ENCODE peak calls at places on chromosomes 4 and X, in five cellular contexts. H is CD8-positive, alpha-beta memory T cell; A is endothelial cell of umbilical vein; Z is naive thymus-derived CD4-positive, alpha-beta T cell; T is GM12878. O is an unnamed sample.
A peak's percentile ranks its signal among the peaks of the same experiment; 100 is the strongest.

GRCh38 chr4:159229164-159229563 is 126.3 kb downstream of the RAPGEF2 start:
- DNase-seq in H (no peak), A (peak; percentile 51), Z (no peak), T (no peak), O (peak; percentile 57)

GRCh38 chr4:82500830-82501229 is 61.0 kb downstream of the TMEM150C start:
- DNase-seq in H (no peak), A (no peak), Z (no peak), T (no peak), O (no peak)

GRCh38 chr4:156888762-156889161 is 82.8 kb downstream of the PDGFC start:
- DNase-seq in H (no peak), A (no peak), Z (no peak), T (no peak), O (no peak)

GRCh38 chr4:38837849-38838248 is 18.8 kb downstream of the TLR6 start:
- DNase-seq in H (peak; percentile 33), A (peak; percentile 29), Z (no peak), T (no peak), O (no peak)

GRCh38 chrX:68691102-68691501 is 43.6 kb downstream of the STARD8 start:
- DNase-seq in H (no peak), A (no peak), Z (no peak), T (no peak), O (no peak)

GRCh38 chr4:156377036-156377700 is 423.5 kb upstream of the CTSO start:
- DNase-seq in H (no peak), A (no peak), Z (no peak), T (no peak), O (no peak)

GRCh38 chr4:36337665-36338064 is 56.2 kb downstream of the DTHD1 start:
- DNase-seq in H (no peak), A (no peak), Z (no peak), T (no peak), O (no peak)

GRCh38 chr4:55122235-55122634 is 3.2 kb downstream of the KDR start:
- DNase-seq in H (no peak), A (peak; percentile 52), Z (no peak), T (no peak), O (no peak)

GRCh38 chr4:118410143-118410542 is 57.3 kb upstream of the PRSS12 start:
- DNase-seq in H (no peak), A (no peak), Z (no peak), T (no peak), O (peak; percentile 37)

GRCh38 chr4:38583102-38583501 is 80.9 kb upstream of the KLF3 start:
- DNase-seq in H (no peak), A (no peak), Z (no peak), T (no peak), O (no peak)

GRCh38 chrX:130111220-130111934 is 1.1 kb upstream of the ELF4 start:
- DNase-seq in H (no peak), A (no peak), Z (no peak), T (no peak), O (no peak)

GRCh38 chrX:34631826-34632225 is 25.3 kb downstream of the TMEM47 start:
- DNase-seq in H (no peak), A (peak; percentile 69), Z (no peak), T (no peak), O (peak; percentile 54)

GRCh38 chr4:29142708-29143107 is 1577.5 kb upstream of the PCDH7 start:
- DNase-seq in H (no peak), A (no peak), Z (no peak), T (no peak), O (no peak)

GRCh38 chr4:140222175-140222574 is 68.2 kb upstream of the MAML3 start:
- DNase-seq in H (no peak), A (peak; percentile 66), Z (no peak), T (no peak), O (no peak)

GRCh38 chr4:119623025-119623424 is 5.6 kb downstream of the PDE5A start:
- DNase-seq in H (no peak), A (peak; percentile 6), Z (no peak), T (no peak), O (no peak)

GRCh38 chr4:102598759-102599379 is 97.7 kb downstream of the NFKB1 start:
- DNase-seq in H (no peak), A (no peak), Z (no peak), T (no peak), O (no peak)

GRCh38 chr4:62119195-62119594 is 919.1 kb downstream of the ADGRL3 start:
- DNase-seq in H (no peak), A (no peak), Z (no peak), T (no peak), O (peak; percentile 4)

GRCh38 chrX:70253377-70254062 is 6.5 kb downstream of the P2RY4 start:
- DNase-seq in H (no peak), A (no peak), Z (no peak), T (no peak), O (no peak)

GRCh38 chr4:102610476-102610875 is 109.3 kb downstream of the NFKB1 start:
- DNase-seq in H (no peak), A (no peak), Z (no peak), T (no peak), O (no peak)

GRCh38 chrX:68936608-68937007 is 107.8 kb downstream of the EFNB1 start:
- DNase-seq in H (no peak), A (no peak), Z (no peak), T (no peak), O (no peak)

GRCh38 chrX:132900631-132901030 is 57.8 kb downstream of the HS6ST2 start:
- DNase-seq in H (no peak), A (no peak), Z (no peak), T (no peak), O (no peak)

GRCh38 chr4:176792348-176793059 is at the start of gene VEGFC:
- DNase-seq in H (no peak), A (peak; percentile 69), Z (peak; percentile 46), T (no peak), O (peak; percentile 56)

GRCh38 chr4:76546282-76547166 is 111.5 kb downstream of the SHROOM3 start:
- DNase-seq in H (no peak), A (peak; percentile 90), Z (no peak), T (no peak), O (peak; percentile 74)

DNA sequence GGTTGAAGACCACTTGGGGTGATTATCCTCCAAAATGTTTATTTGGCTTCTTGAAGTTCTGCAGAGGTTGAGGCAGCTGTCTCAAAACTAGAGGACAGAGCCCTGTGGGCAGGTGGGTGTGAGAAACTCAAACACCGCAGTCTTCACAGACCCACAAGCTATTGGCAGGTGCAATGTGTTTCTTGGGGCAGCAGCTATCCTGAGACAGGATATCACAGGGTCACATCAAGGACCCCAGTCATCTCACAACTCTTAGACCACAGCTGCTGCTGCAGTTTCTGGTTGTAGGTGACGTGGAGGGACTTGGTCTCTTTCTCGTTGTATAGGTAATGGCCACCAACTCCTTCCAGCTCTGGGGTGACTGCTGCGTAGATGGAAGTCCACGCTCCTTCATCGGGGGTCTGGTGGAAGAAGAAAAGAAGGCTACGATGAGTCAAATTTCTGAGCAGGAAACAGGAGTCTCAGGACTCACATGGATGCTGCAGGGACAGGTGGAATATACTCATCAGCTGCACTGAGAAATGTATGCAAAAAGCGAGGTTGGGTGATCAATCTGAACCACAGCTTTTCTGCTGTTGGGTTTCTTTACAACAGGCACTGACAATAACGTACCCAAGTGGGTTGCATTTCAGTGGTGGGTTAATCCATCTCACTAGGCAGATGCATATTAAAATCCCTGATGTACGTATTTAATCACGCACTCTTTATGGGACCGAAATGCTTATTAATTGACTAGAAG is 279.8 kb downstream of the DHRSX start:
- DNase-seq in H (no peak), A (no peak), Z (no peak), T (no peak), O (no peak)
- H3K9me3 ChIP-seq in H (peaks cover 12% of the 10 kb centered on the region), A (no peaks in the 10 kb centered on the region), Z (peaks cover 21% of the 10 kb centered on the region), T (peaks cover 29% of the 10 kb centered on the region), O (peaks cover 16% of the 10 kb centered on the region)

GRCh38 chrX:72029473-72030411 is 102.0 kb downstream of the RTL5 start:
- DNase-seq in H (no peak), A (peak; percentile 89), Z (no peak), T (no peak), O (peak; percentile 16)

GRCh38 chrX:72030431-72030830 is 101.3 kb downstream of the RTL5 start:
- DNase-seq in H (no peak), A (no peak), Z (no peak), T (no peak), O (no peak)

GRCh38 chrX:72031634-72032033 is 100.1 kb downstream of the RTL5 start:
- DNase-seq in H (no peak), A (no peak), Z (no peak), T (no peak), O (no peak)

GRCh38 chrX:72028701-72029470 is 102.8 kb downstream of the RTL5 start:
- DNase-seq in H (no peak), A (no peak), Z (no peak), T (no peak), O (no peak)

DNA sequence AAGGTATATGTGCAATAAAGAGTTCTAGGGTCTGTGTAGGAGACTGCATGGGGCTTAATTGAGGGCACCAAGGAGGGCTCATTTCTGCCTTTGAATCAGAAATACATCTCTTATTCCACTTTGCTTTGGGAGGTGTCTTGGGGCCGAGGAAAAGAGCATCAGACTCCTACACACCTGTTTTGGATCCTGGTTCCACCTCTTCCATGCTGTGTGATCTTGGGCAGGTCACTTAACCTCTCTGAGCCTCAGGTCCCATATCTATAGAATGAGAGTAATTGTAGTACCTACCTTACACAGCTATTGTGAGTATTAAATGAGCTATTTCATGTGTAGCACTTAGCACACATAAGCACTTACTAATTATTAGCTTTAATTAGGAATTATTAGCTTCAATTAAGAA is 100.6 kb downstream of the RTL5 start:
- DNase-seq in H (no peak), A (no peak), Z (no peak), T (no peak), O (no peak)
- H3K9me3 ChIP-seq in H (no peaks in the 10 kb centered on the region), A (no peaks in the 10 kb centered on the region), Z (no peaks in the 10 kb centered on the region), T (no peaks in the 10 kb centered on the region), O (no peaks in the 10 kb centered on the region)

GRCh38 chr4:294732-295131 is 10.5 kb downstream of the ZNF732 start:
- DNase-seq in H (no peak), A (no peak), Z (no peak), T (no peak), O (no peak)
- H3K9me3 ChIP-seq in H (no peaks in the 10 kb centered on the region), A (no peaks in the 10 kb centered on the region), Z (no peaks in the 10 kb centered on the region), T (no peaks in the 10 kb centered on the region), O (peaks cover 4% of the 10 kb centered on the region)

GRCh38 chr4:173529505-173530325 is at the start of gene HAND2:
- DNase-seq in H (no peak), A (no peak), Z (no peak), T (no peak), O (peak; percentile 94)

GRCh38 chr4:173532725-173533511 is 2.9 kb upstream of the HAND2 start:
- DNase-seq in H (no peak), A (no peak), Z (no peak), T (no peak), O (no peak)

GRCh38 chr4:173528378-173529321 is 1.4 kb downstream of the HAND2 start:
- DNase-seq in H (no peak), A (no peak), Z (no peak), T (no peak), O (peak; percentile 54)

GRCh38 chr4:173530326-173531062 is 465 bp upstream of the HAND2 start:
- DNase-seq in H (no peak), A (no peak), Z (no peak), T (no peak), O (no peak)

GRCh38 chr4:173531085-173531965 is 1.3 kb upstream of the HAND2 start:
- DNase-seq in H (no peak), A (no peak), Z (no peak), T (no peak), O (no peak)
- H3K9me3 ChIP-seq in H (peaks cover 3% of the 10 kb centered on the region), A (no peaks in the 10 kb centered on the region), Z (peaks cover 2% of the 10 kb centered on the region), T (no peaks in the 10 kb centered on the region), O (no peaks in the 10 kb centered on the region)

DNA sequence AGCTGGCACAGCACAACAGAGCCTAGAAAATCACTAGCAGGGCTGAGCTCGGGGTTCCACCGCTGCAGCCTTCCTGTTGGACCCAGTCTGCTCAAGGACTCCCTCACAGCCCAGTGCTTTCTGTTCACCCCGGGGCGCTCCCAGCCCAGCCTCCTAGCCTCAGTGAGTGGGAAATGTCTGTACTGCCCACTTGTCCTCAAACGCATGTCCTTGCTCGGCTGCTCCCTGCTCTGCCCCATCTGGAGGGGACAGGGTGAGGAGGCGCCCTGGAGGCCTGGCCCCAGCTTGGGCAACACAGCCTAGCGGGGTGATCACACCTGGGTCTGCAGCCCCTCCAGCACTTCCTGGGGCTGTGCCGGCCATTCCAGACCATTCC is 11.9 kb upstream of the CCNQ start:
- DNase-seq in H (no peak), A (no peak), Z (no peak), T (no peak), O (no peak)
- H3K9me3 ChIP-seq in H (no peaks in the 10 kb centered on the region), A (no peaks in the 10 kb centered on the region), Z (no peaks in the 10 kb centered on the region), T (no peaks in the 10 kb centered on the region), O (no peaks in the 10 kb centered on the region)

O was measured in A673.